ENCODE peak calls at places on chromosomes 4 and X, in six cellular contexts. L, J, H, D, N and Z are unnamed samples.

GRCh38 chr4:38099908-38100407 is 139.8 kb downstream of the PTTG2 start:
- DNase-seq in L (peak; percentile 99), J (no peak), H (no peak), D (no peak), N (no peak), Z (no peak)

GRCh38 chrX:57595381-57595811 is 3.6 kb downstream of the ZXDB start:
- DNase-seq in L (peak; percentile 91), J (no peak), H (no peak), D (no peak), N (peak; percentile 50), Z (no peak)

GRCh38 chrX:48541140-48541814 is 1.8 kb downstream of the TBC1D25 start:
- DNase-seq in L (no peak), J (no peak), H (no peak), D (no peak), N (no peak), Z (no peak)

GRCh38 chrX:142998447-142999208 is 27.1 kb upstream of the SPANXN4 start:
- DNase-seq in L (no peak), J (no peak), H (no peak), D (no peak), N (no peak), Z (no peak)

GRCh38 chr4:2888826-2889225 is 45.2 kb downstream of the ADD1 start:
- DNase-seq in L (no peak), J (no peak), H (no peak), D (no peak), N (no peak), Z (no peak)

GRCh38 chrX:137052641-137053235 is 18.9 kb upstream of the GPR101 start:
- DNase-seq in L (no peak), J (no peak), H (no peak), D (no peak), N (no peak), Z (no peak)

GRCh38 chr4:83308672-83309071 is 24.1 kb upstream of the COQ2 start:
- DNase-seq in L (no peak), J (no peak), H (no peak), D (no peak), N (no peak), Z (no peak)

GRCh38 chr4:38621004-38621684 is 42.9 kb upstream of the KLF3 start:
- DNase-seq in L (peak; percentile 94), J (no peak), H (no peak), D (no peak), N (peak; percentile 75), Z (no peak)

GRCh38 chr4:13542577-13543042 is 1.7 kb downstream of the NKX3-2 start:
- DNase-seq in L (no peak), J (no peak), H (no peak), D (no peak), N (no peak), Z (no peak)

GRCh38 chr4:107497054-107497453 is 223.0 kb downstream of the PAPSS1 start:
- DNase-seq in L (no peak), J (no peak), H (no peak), D (no peak), N (no peak), Z (no peak)

GRCh38 chr4:5953003-5953951 is 60.4 kb upstream of the CRMP1 start:
- DNase-seq in L (no peak), J (no peak), H (no peak), D (no peak), N (no peak), Z (no peak)

GRCh38 chr4:30720656-30721352 is 635 bp downstream of the PCDH7 start:
- DNase-seq in L (peak; percentile 57), J (peak; percentile 21), H (no peak), D (no peak), N (no peak), Z (no peak)

GRCh38 chr4:181670506-181670905 is 572.7 kb upstream of the TENM3 start:
- DNase-seq in L (no peak), J (no peak), H (no peak), D (no peak), N (no peak), Z (no peak)

GRCh38 chr4:156576946-156577345 is 394.7 kb downstream of the PDGFC start:
- DNase-seq in L (no peak), J (no peak), H (no peak), D (no peak), N (no peak), Z (no peak)

GRCh38 chr4:87677731-87678130 is 27.7 kb downstream of the DMP1 start:
- DNase-seq in L (no peak), J (peak; percentile 32), H (no peak), D (no peak), N (no peak), Z (no peak)

GRCh38 chr4:18039113-18039512 is 17.6 kb upstream of the LCORL start:
- DNase-seq in L (no peak), J (no peak), H (no peak), D (no peak), N (no peak), Z (no peak)

GRCh38 chr4:14726441-14727405 is 275.6 kb upstream of the CPEB2 start:
- DNase-seq in L (peak; percentile 57), J (no peak), H (no peak), D (no peak), N (no peak), Z (no peak)

GRCh38 chrX:153723351-153724251 is 586 bp downstream of the BCAP31 start:
- DNase-seq in L (peak; percentile 32), J (no peak), H (no peak), D (no peak), N (no peak), Z (peak; percentile 56)

GRCh38 chrX:113059714-113060113 is 219.1 kb upstream of the AMOT start:
- DNase-seq in L (no peak), J (no peak), H (no peak), D (no peak), N (peak; percentile 8), Z (no peak)

GRCh38 chrX:155747520-155747919 is 133.6 kb upstream of the VAMP7 start:
- DNase-seq in L (no peak), J (peak; percentile 20), H (no peak), D (no peak), N (no peak), Z (no peak)

GRCh38 chr4:54001558-54002365 is 62.6 kb downstream of the CHIC2 start:
- DNase-seq in L (no peak), J (no peak), H (no peak), D (no peak), N (no peak), Z (no peak)

GRCh38 chr4:100898844-100899243 is 381.0 kb upstream of the EMCN start:
- DNase-seq in L (no peak), J (no peak), H (no peak), D (peak; percentile 39), N (no peak), Z (no peak)

GRCh38 chr4:89486673-89487072 is 179.1 kb upstream of the GPRIN3 start:
- DNase-seq in L (no peak), J (no peak), H (no peak), D (no peak), N (no peak), Z (no peak)

GRCh38 chrX:132483523-132483922 is 5.3 kb downstream of the MBNL3 start:
- DNase-seq in L (no peak), J (no peak), H (no peak), D (no peak), N (no peak), Z (no peak)

GRCh38 chr4:145075742-145076472 is 22.1 kb downstream of the ANAPC10 start:
- DNase-seq in L (no peak), J (no peak), H (no peak), D (no peak), N (no peak), Z (no peak)

GRCh38 chrX:2572740-2573139 is 72.0 kb upstream of the DHRSX start:
- DNase-seq in L (no peak), J (no peak), H (no peak), D (no peak), N (peak; percentile 31), Z (no peak)

GRCh38 chr4:4762909-4763814 is 96.3 kb upstream of the MSX1 start:
- DNase-seq in L (peak; percentile 76), J (no peak), H (no peak), D (no peak), N (peak; percentile 33), Z (no peak)

GRCh38 chr4:143186202-143186601 is 1.5 kb downstream of the USP38 start:
- DNase-seq in L (peak; percentile 7), J (no peak), H (no peak), D (no peak), N (no peak), Z (no peak)

GRCh38 chrX:49257846-49258748 is 6.4 kb downstream of the FOXP3 start:
- DNase-seq in L (no peak), J (no peak), H (no peak), D (no peak), N (no peak), Z (no peak)

GRCh38 chr4:95541094-95541493 is 7.7 kb downstream of the UNC5C start:
- DNase-seq in L (no peak), J (no peak), H (no peak), D (no peak), N (no peak), Z (no peak)

GRCh38 chr4:74654230-74654681 is 140.1 kb downstream of the BTC start:
- DNase-seq in L (no peak), J (no peak), H (no peak), D (no peak), N (no peak), Z (no peak)

GRCh38 chr4:61500883-61501282 is 300.8 kb downstream of the ADGRL3 start:
- DNase-seq in L (peak; percentile 27), J (no peak), H (no peak), D (no peak), N (peak; percentile 4), Z (no peak)

GRCh38 chrX:45196701-45197100 is 4.0 kb downstream of the DIPK2B start:
- DNase-seq in L (no peak), J (no peak), H (no peak), D (no peak), N (no peak), Z (no peak)

GRCh38 chr4:52750819-52751348 is 341 bp downstream of the ERVMER34-1 start:
- DNase-seq in L (peak; percentile 0), J (peak; percentile 30), H (no peak), D (no peak), N (no peak), Z (no peak)

GRCh38 chr4:113834302-113834701 is 72.8 kb upstream of the CAMK2D start:
- DNase-seq in L (no peak), J (no peak), H (no peak), D (no peak), N (no peak), Z (no peak)

GRCh38 chr4:86302242-86302641 is 57.6 kb downstream of the MAPK10 start:
- DNase-seq in L (peak; percentile 80), J (no peak), H (peak; percentile 31), D (peak; percentile 69), N (no peak), Z (no peak)

GRCh38 chr4:5371415-5372190 is 320.3 kb downstream of the STK32B start:
- DNase-seq in L (no peak), J (no peak), H (no peak), D (no peak), N (no peak), Z (no peak)

GRCh38 chrX:24577091-24577490 is 70.1 kb downstream of the PCYT1B start:
- DNase-seq in L (no peak), J (no peak), H (no peak), D (no peak), N (no peak), Z (no peak)